ENCODE peak calls at places on chromosome 1, in nine cellular contexts. H is effector memory CD4-positive, alpha-beta T cell; D is PC-9; U is breast epithelium; I is GM06990; O is PC-3; B is fibroblast of lung; T is IMR-90; P is CD8-positive, alpha-beta T cell. E is an unnamed sample.

GRCh38 chr1:43864111-43865045 is 69.2 kb upstream of the ARTN start:
- DNase-seq in H (no peak), D (no peak), U (no peak), I (no peak), O (no peak), B (no peak), T (no peak), P (no peak), E (no peak)

GRCh38 chr1:31577515-31578191 is 1.3 kb downstream of the TINAGL1 start:
- DNase-seq in H (no peak), D (peak; percentile 71), U (no peak), I (no peak), O (peak; percentile 43), B (peak; percentile 79), T (peak; percentile 52), P (no peak), E (peak; percentile 45)

GRCh38 chr1:181143081-181143859 is 54.8 kb downstream of the IER5 start:
- DNase-seq in H (no peak), D (no peak), U (no peak), I (no peak), O (no peak), B (no peak), T (no peak), P (no peak), E (no peak)

GRCh38 chr1:69305621-69306020 is 262.1 kb upstream of the LRRC7 start:
- DNase-seq in H (no peak), D (no peak), U (no peak), I (no peak), O (peak; percentile 23), B (no peak), T (no peak), P (no peak), E (no peak)

GRCh38 chr1:89938171-89939055 is 56.5 kb upstream of the ZNF326 start:
- DNase-seq in H (no peak), D (peak; percentile 79), U (no peak), I (no peak), O (peak; percentile 40), B (peak; percentile 75), T (peak; percentile 48), P (no peak), E (no peak)

GRCh38 chr1:156599811-156600210 is 1.5 kb downstream of the GPATCH4 start:
- DNase-seq in H (no peak), D (peak; percentile 59), U (no peak), I (no peak), O (peak; percentile 64), B (peak; percentile 6), T (no peak), P (no peak), E (no peak)

GRCh38 chr1:55988963-55989452 is 590.4 kb downstream of the PLPP3 start:
- DNase-seq in H (no peak), D (no peak), U (no peak), I (no peak), O (no peak), B (no peak), T (no peak), P (no peak), E (no peak)

GRCh38 chr1:61435226-61435625 is 289.7 kb downstream of the TM2D1 start:
- DNase-seq in H (no peak), D (no peak), U (no peak), I (no peak), O (no peak), B (no peak), T (no peak), P (no peak), E (no peak)

GRCh38 chr1:165945911-165946310 is 118.5 kb downstream of the UCK2 start:
- DNase-seq in H (no peak), D (no peak), U (no peak), I (no peak), O (no peak), B (no peak), T (no peak), P (no peak), E (no peak)

GRCh38 chr1:20185834-20186782 is at the start of the genes PLA2G2C and UBXN10:
- DNase-seq in H (peak; percentile 22), D (peak; percentile 53), U (peak; percentile 67), I (peak; percentile 47), O (no peak), B (no peak), T (no peak), P (peak; percentile 33), E (peak; percentile 68)

GRCh38 chr1:41637367-41637766 is 152.9 kb upstream of the EDN2 start:
- DNase-seq in H (no peak), D (no peak), U (no peak), I (no peak), O (no peak), B (no peak), T (no peak), P (no peak), E (no peak)

GRCh38 chr1:165481820-165482532 is 37.0 kb upstream of the RXRG start:
- DNase-seq in H (no peak), D (peak; percentile 61), U (no peak), I (no peak), O (peak; percentile 98), B (peak; percentile 81), T (peak; percentile 84), P (no peak), E (no peak)

GRCh38 chr1:183021405-183022201 is 1.6 kb upstream of the LAMC1 start:
- DNase-seq in H (no peak), D (no peak), U (no peak), I (no peak), O (no peak), B (no peak), T (no peak), P (no peak), E (no peak)

GRCh38 chr1:178885869-178886268 is 15.0 kb upstream of the ANGPTL1 start:
- DNase-seq in H (no peak), D (no peak), U (no peak), I (no peak), O (no peak), B (no peak), T (no peak), P (no peak), E (no peak)

GRCh38 chr1:53367503-53368313 is 39.8 kb upstream of the LRP8 start:
- DNase-seq in H (no peak), D (no peak), U (peak; percentile 34), I (peak; percentile 55), O (no peak), B (no peak), T (no peak), P (peak; percentile 20), E (peak; percentile 34)

GRCh38 chr1:100614570-100614969 is 76.6 kb downstream of the GPR88 start:
- DNase-seq in H (no peak), D (no peak), U (no peak), I (no peak), O (no peak), B (no peak), T (no peak), P (no peak), E (no peak)

GRCh38 chr1:91591175-91591968 is 90.7 kb downstream of the CDC7 start:
- DNase-seq in H (no peak), D (no peak), U (no peak), I (no peak), O (no peak), B (no peak), T (no peak), P (no peak), E (no peak)

GRCh38 chr1:204166237-204166636 is at the start of gene REN:
- DNase-seq in H (no peak), D (no peak), U (no peak), I (no peak), O (no peak), B (no peak), T (no peak), P (no peak), E (no peak)
- H3K4me3 ChIP-seq in H (no peak within 1 kb of the TSS), D (no peak within 1 kb of the TSS), U (no peak within 1 kb of the TSS), I (no peak within 1 kb of the TSS), O (no peak within 1 kb of the TSS), B (no peak within 1 kb of the TSS), T (no peak within 1 kb of the TSS), P (no peak within 1 kb of the TSS), E (no peak within 1 kb of the TSS)

DNA sequence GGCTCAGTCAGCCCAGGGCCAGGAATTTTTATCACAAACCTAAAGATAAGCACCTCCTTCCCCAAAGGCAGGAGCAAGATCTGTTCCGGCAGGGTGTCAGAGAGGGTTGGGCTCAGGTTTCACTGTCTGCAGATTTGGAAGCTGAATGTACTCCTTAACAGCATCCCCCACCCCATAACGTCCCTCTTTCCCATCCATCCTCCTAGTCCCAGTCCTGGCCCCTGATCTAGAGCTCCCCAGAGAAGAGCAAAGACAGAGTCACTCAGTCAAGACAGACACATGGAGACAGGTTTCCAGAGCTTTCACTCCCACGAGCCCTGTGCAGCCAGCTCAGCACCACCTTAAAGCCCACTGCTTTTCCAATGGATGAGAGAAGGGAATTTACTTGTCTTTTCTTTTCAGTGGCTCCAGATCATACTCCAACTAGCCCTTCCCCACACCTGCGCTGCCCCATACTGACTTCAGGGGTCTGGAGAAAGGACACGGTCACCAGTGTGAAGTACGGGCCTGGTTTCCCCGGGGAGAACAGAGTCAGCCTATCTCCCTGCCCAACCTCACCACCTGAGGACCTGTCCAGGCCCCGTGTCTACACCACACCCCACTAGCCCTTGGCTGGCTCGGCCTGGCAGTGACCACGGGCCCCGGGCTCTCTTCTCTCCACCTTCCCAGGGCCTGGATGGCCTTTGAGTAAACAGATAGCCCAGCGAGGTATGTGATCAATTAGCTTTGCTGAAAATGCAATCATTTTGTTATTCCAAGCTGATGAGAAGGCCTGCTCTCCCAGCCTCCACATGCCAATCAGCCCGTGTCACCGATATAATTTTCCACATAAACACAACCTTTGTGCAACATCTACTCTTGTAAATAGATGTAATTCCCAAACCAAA is 249.1 kb downstream of the FOXD2 start:
- DNase-seq in H (no peak), D (peak; percentile 43), U (no peak), I (no peak), O (no peak), B (no peak), T (no peak), P (no peak), E (no peak)
- H3K4me3 ChIP-seq in H (no peak overlapping the region), D (no peak overlapping the region), U (no peak overlapping the region), I (no peak overlapping the region), O (no peak overlapping the region), B (no peak overlapping the region), T (no peak overlapping the region), P (no peak overlapping the region), E (no peak overlapping the region)

DNA sequence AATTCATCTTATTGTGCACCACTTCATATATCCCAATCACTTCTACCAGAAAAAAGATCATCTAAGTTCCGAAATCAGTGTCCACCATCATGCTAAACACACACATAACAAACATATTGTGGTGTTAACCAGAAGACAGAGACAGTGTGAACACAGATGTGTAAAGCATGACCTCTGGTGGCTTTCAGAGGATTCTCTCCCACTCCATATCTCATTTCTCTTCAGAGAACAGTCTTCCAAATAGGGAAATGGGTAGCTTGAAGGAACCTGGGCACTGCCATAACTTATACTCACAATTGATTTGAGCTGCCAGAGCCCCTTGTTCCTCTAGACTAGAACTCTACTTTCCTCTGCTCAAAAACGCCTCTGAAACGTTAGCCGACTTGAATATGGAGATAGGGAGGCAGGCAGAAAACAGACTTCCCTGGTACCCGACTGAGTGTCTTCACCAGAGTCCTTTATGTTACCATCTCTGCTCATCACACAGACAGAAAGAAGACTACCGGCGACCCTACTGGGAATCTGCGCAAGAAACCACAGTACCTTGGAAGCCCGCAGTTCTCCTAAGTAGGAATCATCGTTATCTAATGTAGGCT is 1.8 kb upstream of the ELAPOR1 start:
- DNase-seq in H (no peak), D (peak; percentile 53), U (no peak), I (no peak), O (peak; percentile 41), B (peak; percentile 20), T (peak; percentile 41), P (no peak), E (no peak)
- H3K4me3 ChIP-seq in H (no peak overlapping the region), D (no peak overlapping the region), U (peak overlapping the region; percentile 18), I (no peak overlapping the region), O (peak overlapping the region; percentile 38), B (peak overlapping the region; percentile 15), T (no peak overlapping the region), P (no peak overlapping the region), E (no peak overlapping the region)

GRCh38 chr1:204806943-204807624 is 63.6 kb upstream of the NFASC start:
- DNase-seq in H (peak; percentile 68), D (peak; percentile 66), U (peak; percentile 70), I (peak; percentile 81), O (peak; percentile 98), B (peak; percentile 55), T (peak; percentile 57), P (peak; percentile 83), E (peak; percentile 91)
- H3K4me3 ChIP-seq in H (peak overlapping the region; percentile 57), D (peak overlapping the region; percentile 56), U (peak overlapping the region; percentile 24), I (peak overlapping the region; percentile 53), O (peak overlapping the region; percentile 67), B (peak overlapping the region; percentile 61), T (peak overlapping the region; percentile 38), P (peak overlapping the region; percentile 59), E (peak overlapping the region; percentile 34)